ENCODE peak calls at places on chromosomes 5 and 9, in six cellular contexts. D, C, L, B, V and G are unnamed samples.
A peak's percentile ranks its signal among the peaks of the same experiment; 100 is the strongest.

GRCh38 chr9:15513335-15513734 is 2.6 kb upstream of the PSIP1 start:
- DNase-seq in B (no peak), D (no peak), L (no peak), C (no peak), V (peak; percentile 53), G (no peak)

GRCh38 chr5:133995341-133995740 is 9.4 kb downstream of the VDAC1 start:
- DNase-seq in D (no peak), L (no peak), B (peak; percentile 43), C (peak; percentile 19), V (no peak), G (no peak)

GRCh38 chr5:181241393-181241975 is 2.2 kb downstream of the RACK1 start:
- DNase-seq in V (peak; percentile 64), C (no peak), B (peak; percentile 58), L (peak; percentile 25), D (no peak), G (no peak)

GRCh38 chr9:121741198-121741918 is 89.9 kb downstream of the DAB2IP start:
- DNase-seq in C (no peak), L (no peak), D (peak; percentile 86), B (no peak), V (no peak), G (no peak)

GRCh38 chr5:67166460-67166871 is 30.1 kb downstream of the CD180 start:
- DNase-seq in D (peak; percentile 38), L (peak; percentile 82), V (no peak), C (peak; percentile 92), B (peak; percentile 46), G (no peak)

GRCh38 chr5:156582193-156582598 is 255.2 kb downstream of the SGCD start:
- DNase-seq in B (no peak), V (no peak), D (no peak), C (no peak), L (no peak), G (no peak)

GRCh38 chr9:38401994-38402393 is 9.5 kb downstream of the ALDH1B1 start:
- DNase-seq in V (no peak), B (no peak), D (no peak), C (no peak), L (no peak), G (no peak)

GRCh38 chr5:136082390-136083193 is 50.1 kb upstream of the SMAD5 start:
- DNase-seq in B (peak; percentile 90), L (peak; percentile 58), C (no peak), V (peak; percentile 70), D (peak; percentile 87), G (peak; percentile 49)

GRCh38 chr5:38515648-38516047 is 40.8 kb downstream of the LIFR start:
- DNase-seq in V (peak; percentile 29), C (no peak), B (no peak), D (no peak), L (no peak), G (no peak)

GRCh38 chr9:21605489-21605931 is 123.4 kb upstream of the IFNE start:
- DNase-seq in V (peak; percentile 89), D (no peak), L (no peak), B (no peak), C (no peak), G (no peak)

GRCh38 chr5:2007906-2008437 is 125.2 kb upstream of the IRX4 start:
- DNase-seq in V (no peak), B (no peak), L (no peak), C (no peak), D (peak; percentile 72), G (peak; percentile 89)

GRCh38 chr5:67437905-67438845 is 241.6 kb upstream of the CD180 start:
- DNase-seq in D (no peak), B (no peak), L (no peak), C (no peak), V (no peak), G (no peak)

GRCh38 chr5:6644841-6645240 is 11.6 kb downstream of the SRD5A1 start:
- DNase-seq in D (no peak), L (no peak), C (no peak), V (no peak), B (no peak), G (no peak)

GRCh38 chr5:82421119-82421518 is 143.0 kb upstream of the RPS23 start:
- DNase-seq in L (no peak), V (peak; percentile 52), C (no peak), D (no peak), B (peak; percentile 24), G (no peak)

GRCh38 chr9:33264473-33265177 is at the start of the genes BAG1 and CHMP5:
- DNase-seq in L (peak; percentile 100), B (peak; percentile 100), C (peak; percentile 100), V (peak; percentile 99), D (peak; percentile 100), G (peak; percentile 100)

GRCh38 chr5:155943516-155944407 is 383.2 kb upstream of the SGCD start:
- DNase-seq in V (peak; percentile 70), L (no peak), D (peak; percentile 77), C (no peak), B (peak; percentile 66), G (no peak)

GRCh38 chr9:101737705-101738565 is 512 bp downstream of the GRIN3A start:
- DNase-seq in B (no peak), D (no peak), V (peak; percentile 9), L (no peak), C (peak; percentile 73), G (no peak)

GRCh38 chr9:25936031-25936430 is 257.8 kb upstream of the TUSC1 start:
- DNase-seq in C (no peak), B (no peak), D (no peak), V (no peak), L (no peak), G (no peak)

GRCh38 chr5:11619339-11620028 is 284.8 kb downstream of the CTNND2 start:
- DNase-seq in L (no peak), C (no peak), B (no peak), D (no peak), V (peak; percentile 33), G (no peak)

GRCh38 chr9:133640160-133640559 is 4.0 kb downstream of the DBH start:
- DNase-seq in B (no peak), C (no peak), L (no peak), V (no peak), D (no peak), G (no peak)

GRCh38 chr9:133639613-133640012 is 3.5 kb downstream of the DBH start:
- DNase-seq in B (no peak), C (no peak), L (no peak), V (no peak), D (no peak), G (no peak)

GRCh38 chr9:133641861-133642595 is 5.9 kb downstream of the DBH start:
- DNase-seq in D (no peak), B (no peak), V (no peak), C (no peak), L (no peak), G (no peak)

GRCh38 chr9:133641396-133641655 is 5.2 kb downstream of the DBH start:
- DNase-seq in B (no peak), D (no peak), L (no peak), C (no peak), V (no peak), G (no peak)

DNA sequence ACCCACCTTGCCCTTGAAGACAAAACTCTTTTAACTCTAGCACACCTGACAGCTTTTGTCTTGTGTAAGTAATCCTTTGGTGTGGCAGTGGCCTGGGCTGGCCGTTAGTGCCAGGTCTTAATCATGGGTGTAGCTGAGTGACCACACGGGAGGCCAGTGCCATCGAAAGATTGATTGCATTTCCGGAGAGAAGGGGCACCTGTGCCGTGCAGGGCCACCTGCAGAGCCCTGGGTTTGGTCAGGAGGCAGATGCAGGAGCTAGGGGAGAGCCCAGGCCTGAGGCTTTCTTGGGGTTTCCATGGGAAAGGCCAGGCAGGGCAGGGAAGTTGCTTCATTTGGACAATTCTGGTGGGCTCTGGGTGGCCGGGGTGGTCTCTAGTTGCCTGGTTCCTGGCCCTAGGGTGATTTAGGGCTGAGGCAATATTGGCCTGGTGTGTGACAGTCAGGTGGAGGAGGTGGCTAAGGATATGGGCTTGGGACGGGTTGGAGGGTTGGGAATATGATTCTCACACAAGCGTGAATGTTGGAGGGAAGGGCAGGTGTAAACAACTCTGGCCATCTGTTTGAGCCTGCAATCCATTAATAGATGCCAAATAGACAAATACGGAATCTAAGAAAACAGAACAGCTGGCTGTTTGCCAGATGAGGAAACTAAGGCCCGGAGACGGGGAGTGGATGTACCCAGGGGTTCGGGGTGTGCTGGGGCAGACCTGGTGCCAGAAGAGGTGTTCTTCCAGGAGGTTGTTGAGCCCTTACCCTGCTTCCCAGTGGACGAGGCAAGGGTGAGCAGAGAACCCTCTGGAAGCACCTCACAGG is 4.6 kb downstream of the DBH start:
- DNase-seq in B (no peak), L (no peak), D (no peak), V (no peak), C (no peak), G (no peak)
- TF ChIP-seq POLR2A in B (no peak), L (no peak), D (no peak), V (no peak), C (no peak), G (no peak)

GRCh38 chr9:112487008-112487798 is 576 bp downstream of the KIAA1958 start:
- DNase-seq in B (peak; percentile 71), L (peak; percentile 64), V (peak; percentile 62), C (peak; percentile 93), D (peak; percentile 70), G (no peak)
- TF ChIP-seq POLR2A in B (peak; percentile 66), L (no peak), V (no peak), C (no peak), D (no peak), G (no peak)

GRCh38 chr9:132768932-132769894 is 98.9 kb downstream of the GTF3C4 start:
- DNase-seq in L (peak; percentile 79), C (peak; percentile 83), V (peak; percentile 56), B (peak; percentile 63), D (peak; percentile 58), G (no peak)
- TF ChIP-seq POLR2A in L (peak; percentile 22), C (no peak), V (no peak), B (peak; percentile 35), D (no peak), G (no peak)

GRCh38 chr5:141866111-141866510 is 12.1 kb downstream of the PCDH1 start:
- DNase-seq in L (no peak), V (no peak), D (peak; percentile 98), B (no peak), C (peak; percentile 70), G (peak; percentile 96)
- TF ChIP-seq POLR2A in L (peak; percentile 43), V (no peak), D (no peak), B (no peak), C (no peak), G (no peak)

DNA sequence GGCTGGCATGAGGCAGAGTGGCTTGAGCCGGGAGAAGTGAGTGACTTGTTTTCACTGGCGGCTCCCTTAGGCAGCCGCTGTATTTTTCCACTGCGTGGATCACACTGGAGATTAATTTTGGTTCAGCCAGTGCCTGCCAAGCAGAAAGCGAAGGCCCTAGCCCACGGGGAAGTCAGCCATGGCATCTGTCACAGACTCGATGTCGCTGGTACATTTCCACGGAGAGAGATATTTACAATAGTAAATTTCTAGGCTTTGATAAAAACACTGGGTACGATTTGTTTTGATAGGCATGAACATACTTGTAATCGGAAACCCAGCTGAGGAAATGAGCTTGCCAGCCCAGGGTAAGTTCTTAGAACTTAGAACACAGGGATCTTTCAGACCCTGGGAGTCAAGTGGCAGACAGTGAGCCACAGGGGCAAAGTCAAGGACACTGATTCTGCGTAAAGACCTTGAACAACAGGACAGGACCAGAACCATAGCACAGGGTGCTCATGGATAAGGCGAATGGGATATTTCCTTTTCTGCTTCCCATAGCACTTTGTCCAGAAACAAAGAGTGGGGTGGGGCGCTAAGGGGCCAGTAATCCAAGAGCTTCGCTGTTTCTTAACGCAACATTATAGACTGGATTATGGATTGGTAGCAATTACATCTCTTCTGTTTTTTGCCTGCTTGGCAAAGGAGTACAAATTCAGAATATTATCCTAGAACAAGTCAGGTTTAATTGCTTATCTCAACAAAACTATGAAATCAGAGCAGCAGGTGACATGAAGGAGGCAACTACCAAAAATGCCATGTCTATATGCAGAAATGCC is 4.5 kb downstream of the DUSP1 start:
- DNase-seq in D (peak; percentile 89), C (no peak), V (peak; percentile 89), B (peak; percentile 92), L (peak; percentile 34), G (peak; percentile 89)
- TF ChIP-seq POLR2A in D (peak; percentile 26), C (peak; percentile 36), V (peak; percentile 53), B (no peak), L (peak; percentile 36), G (peak; percentile 32)